ENCODE peak calls at places on chromosomes 12 and 14, in seven cellular contexts. E is CD8-positive, alpha-beta memory T cell; M is activated CD4-positive, alpha-beta T cell treated with anti-CD3 and anti-CD28 coated beads, Interleukin-2, amount 50 U/mL, for 24 hours; W is GM03348; C is T-helper 17 cell; H is myocyte; S is amniotic epithelial cell. K is an unnamed sample.

GRCh38 chr12:52837341-52837741 is 3.2 kb upstream of the KRT79 start:
- DNase-seq in C (no peak), W (peak; percentile 81), H (peak; percentile 70), E (no peak), S (peak; percentile 89), M (no peak), K (no peak)

GRCh38 chr12:9647825-9648700 is 21.4 kb upstream of the CLEC2D start:
- DNase-seq in H (peak; percentile 86), E (peak; percentile 89), M (peak; percentile 87), S (peak; percentile 81), W (peak; percentile 95), C (peak; percentile 88), K (peak; percentile 87)

GRCh38 chr12:115598827-115599226 is 678.7 kb downstream of the MED13L start:
- DNase-seq in E (no peak), C (no peak), S (peak; percentile 17), M (no peak), W (peak; percentile 55), H (no peak), K (no peak)

GRCh38 chr14:62187265-62187664 is 425.0 kb downstream of the SNAPC1 start:
- DNase-seq in W (no peak), S (no peak), H (no peak), E (no peak), C (no peak), M (no peak), K (no peak)

GRCh38 chr14:68283378-68284123 is 464.0 kb downstream of the RAD51B start:
- DNase-seq in E (peak; percentile 42), H (no peak), W (no peak), S (peak; percentile 43), M (no peak), C (peak; percentile 39), K (peak; percentile 42)

GRCh38 chr14:91284791-91285548 is 40.5 kb upstream of the GPR68 start:
- DNase-seq in W (peak; percentile 40), S (no peak), C (no peak), M (no peak), E (no peak), H (no peak), K (no peak)

GRCh38 chr14:92412912-92413311 is 89.9 kb downstream of the SLC24A4 start:
- DNase-seq in E (no peak), M (no peak), W (peak; percentile 53), C (no peak), S (peak; percentile 23), H (no peak), K (no peak)

GRCh38 chr12:116060765-116061164 is 216.7 kb downstream of the MED13L start:
- DNase-seq in E (no peak), M (peak; percentile 7), S (peak; percentile 34), C (no peak), H (no peak), W (no peak), K (peak; percentile 41)

GRCh38 chr14:51424569-51425251 is 184.7 kb downstream of the TMX1 start:
- DNase-seq in C (no peak), H (peak; percentile 85), W (peak; percentile 61), M (no peak), S (peak; percentile 83), E (no peak), K (no peak)

GRCh38 chr12:107135177-107135576 is 41.8 kb upstream of the CRY1 start:
- DNase-seq in S (no peak), E (no peak), W (no peak), M (no peak), C (no peak), H (no peak), K (no peak)

GRCh38 chr14:20734079-20734806 is 11.4 kb upstream of the EDDM3A start:
- DNase-seq in W (no peak), C (no peak), M (no peak), H (no peak), E (no peak), S (no peak), K (no peak)

GRCh38 chr12:132356686-132357622 is 27.6 kb upstream of the GALNT9 start:
- DNase-seq in C (no peak), H (peak; percentile 53), W (peak; percentile 91), S (peak; percentile 62), M (no peak), E (no peak), K (no peak)

GRCh38 chr12:98002887-98003493 is 512.4 kb upstream of the TMPO start:
- DNase-seq in M (no peak), W (peak; percentile 5), S (peak; percentile 15), H (peak; percentile 2), E (no peak), C (no peak), K (peak; percentile 32)

GRCh38 chr12:12819221-12819620 is 6.1 kb downstream of the DDX47 start:
- DNase-seq in C (no peak), S (no peak), M (no peak), H (no peak), W (no peak), E (no peak), K (no peak)

GRCh38 chr12:127290251-127290650 is 976.7 kb upstream of the TMEM132C start:
- DNase-seq in H (no peak), M (no peak), E (no peak), W (no peak), C (no peak), S (no peak), K (no peak)